ENCODE peak calls at places on chromosomes 4 and X, in nine cellular contexts. U is left ventricle myocardium inferior; H is AG08396; V is stimulated activated CD4-positive, alpha-beta T cell treated with anti-CD3 and anti-CD28 coated beads, Interleukin-4, amount 100 ng/mL, for 4 hours; A is left cardiac atrium; S is uterus; Z is thyroid gland; Q is GOT3; W is renal cortical epithelial cell. E is an unnamed sample.

GRCh38 chr4:83083925-83084475 is 30.5 kb downstream of the PLAC8 start:
- DNase-seq in U (no peak), H (no peak), V (no peak), A (peak; percentile 51), S (no peak), Z (no peak), Q (no peak), W (no peak), E (no peak)

GRCh38 chr4:125070869-125071268 is 243.9 kb upstream of the FAT4 start:
- DNase-seq in U (no peak), H (no peak), V (no peak), A (no peak), S (no peak), Z (peak; percentile 3), Q (no peak), W (peak; percentile 12), E (peak; percentile 28)

GRCh38 chrX:29948653-29949052 is 266.7 kb upstream of the MAGEB2 start:
- DNase-seq in U (no peak), H (no peak), V (no peak), A (no peak), S (no peak), Z (no peak), Q (no peak), W (peak; percentile 32), E (no peak)

GRCh38 chr4:73662709-73663546 is 42.7 kb upstream of the RASSF6 start:
- DNase-seq in U (no peak), H (peak; percentile 23), V (no peak), A (no peak), S (no peak), Z (no peak), Q (no peak), W (peak; percentile 79), E (no peak)

GRCh38 chr4:22090655-22091350 is 142.2 kb upstream of the KCNIP4 start:
- DNase-seq in U (no peak), H (no peak), V (no peak), A (no peak), S (no peak), Z (no peak), Q (no peak), W (no peak), E (no peak)

GRCh38 chrX:22433292-22434070 is 160.8 kb downstream of the CBLL2 start:
- DNase-seq in U (peak; percentile 9), H (no peak), V (no peak), A (no peak), S (peak; percentile 15), Z (no peak), Q (no peak), W (no peak), E (no peak)

GRCh38 chr4:165631912-165632311 is 241.1 kb upstream of the TLL1 start:
- DNase-seq in U (no peak), H (no peak), V (no peak), A (no peak), S (no peak), Z (no peak), Q (no peak), W (no peak), E (no peak)

GRCh38 chr4:148776944-148777343 is 334.7 kb upstream of the NR3C2 start:
- DNase-seq in U (no peak), H (peak; percentile 26), V (no peak), A (no peak), S (no peak), Z (peak; percentile 48), Q (no peak), W (peak; percentile 88), E (no peak)

GRCh38 chr4:183610033-183610432 is 49.0 kb downstream of the RWDD4 start:
- DNase-seq in U (no peak), H (peak; percentile 44), V (no peak), A (no peak), S (no peak), Z (no peak), Q (no peak), W (peak; percentile 22), E (no peak)

GRCh38 chr4:114132199-114132598 is 152.8 kb upstream of the ARSJ start:
- DNase-seq in U (no peak), H (no peak), V (no peak), A (no peak), S (no peak), Z (no peak), Q (no peak), W (no peak), E (no peak)

GRCh38 chr4:94813221-94813620 is 55.5 kb downstream of the BMPR1B start:
- DNase-seq in U (no peak), H (no peak), V (no peak), A (no peak), S (no peak), Z (no peak), Q (no peak), W (no peak), E (no peak)

GRCh38 chr4:70908993-70909556 is 6.9 kb downstream of the MOB1B start:
- DNase-seq in U (no peak), H (no peak), V (no peak), A (no peak), S (no peak), Z (no peak), Q (no peak), W (no peak), E (no peak)

GRCh38 chrX:118729043-118729652 is 1.7 kb downstream of the IL13RA1 start:
- DNase-seq in U (no peak), H (no peak), V (no peak), A (no peak), S (no peak), Z (peak; percentile 16), Q (no peak), W (no peak), E (no peak)

GRCh38 chrX:53223955-53224859 is 800 bp downstream of the KDM5C start:
- DNase-seq in U (no peak), H (peak; percentile 71), V (peak; percentile 4), A (no peak), S (peak; percentile 22), Z (peak; percentile 3), Q (no peak), W (peak; percentile 65), E (no peak)

GRCh38 chrX:42096262-42096939 is 173.0 kb upstream of the CASK start:
- DNase-seq in U (no peak), H (peak; percentile 62), V (no peak), A (peak; percentile 51), S (no peak), Z (no peak), Q (no peak), W (peak; percentile 97), E (no peak)

GRCh38 chr4:122687450-122688121 is 44.9 kb upstream of the BBS12 start:
- DNase-seq in U (no peak), H (no peak), V (no peak), A (no peak), S (no peak), Z (no peak), Q (no peak), W (no peak), E (no peak)

E was measured in testis.